ENCODE peak calls at places on chromosomes 1 and 21, in four cellular contexts. M is A549, H is K562, L is esophagus muscularis mucosa. G is an unnamed sample.

GRCh38 chr1:26723013-26723991 is 27.5 kb downstream of the ARID1A start:
- DNase-seq in M (peak), H (peak), L (peak), G (peak)

GRCh38 chr1:230800891-230801290 is 53.7 kb downstream of the CAPN9 start:
- DNase-seq in M (no peak), H (no peak), L (peak), G (no peak)

GRCh38 chr1:41773842-41774241 is 144.9 kb downstream of the HIVEP3 start:
- DNase-seq in M (no peak), H (no peak), L (no peak), G (no peak)

GRCh38 chr1:205162301-205162700 is 40.5 kb upstream of the RBBP5 start:
- DNase-seq in M (no peak), H (no peak), L (no peak), G (no peak)

GRCh38 chr1:92473781-92474495 is 12.8 kb downstream of the GFI1 start:
- DNase-seq in M (no peak), H (no peak), L (no peak), G (no peak)

GRCh38 chr1:26705788-26706237 is 10.0 kb downstream of the ARID1A start:
- DNase-seq in M (peak), H (no peak), L (no peak), G (no peak)

GRCh38 chr1:24695202-24695974 is 49.9 kb upstream of the CLIC4 start:
- DNase-seq in M (no peak), H (no peak), L (no peak), G (no peak)

GRCh38 chr1:246005067-246005466 is 502.0 kb downstream of the SMYD3 start:
- DNase-seq in M (no peak), H (no peak), L (no peak), G (no peak)

GRCh38 chr1:2212542-2213491 is 15.3 kb upstream of the SKI start:
- DNase-seq in M (peak), H (peak), L (peak), G (peak)

GRCh38 chr1:92701147-92701546 is 83.8 kb downstream of the EVI5 start:
- DNase-seq in M (no peak), H (no peak), L (no peak), G (no peak)

GRCh38 chr1:15110867-15111230 is 42.7 kb upstream of the TMEM51 start:
- DNase-seq in M (no peak), H (peak), L (no peak), G (no peak)

GRCh38 chr1:229027622-229028182 is 243.2 kb upstream of the RAB4A start:
- DNase-seq in M (no peak), H (no peak), L (no peak), G (peak)

DNA sequence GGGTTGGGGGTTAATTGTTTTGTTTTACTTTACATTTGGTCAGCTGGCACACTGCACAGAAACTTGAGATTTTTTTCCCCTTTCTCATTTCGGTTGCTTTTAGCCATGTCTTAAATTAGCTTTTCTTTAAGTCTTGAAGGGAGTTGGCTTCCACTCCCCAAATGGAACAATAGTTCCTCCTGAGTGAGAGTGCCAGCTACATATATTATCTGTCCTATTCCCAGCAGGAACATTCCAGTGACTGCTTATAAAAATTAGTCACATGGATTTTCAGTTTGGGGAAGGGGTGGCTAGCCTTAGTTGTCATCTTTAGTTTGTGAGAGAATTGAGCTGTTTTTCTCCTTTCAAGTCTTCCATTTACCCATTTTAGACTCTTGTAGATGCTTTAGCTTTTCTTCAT is 510.2 kb upstream of the CXADR start:
- DNase-seq in M (no peak), H (no peak), L (no peak), G (no peak)
- TF ChIP-seq EP300 in M (no peak), H (no peak), L (no peak), G (no peak)

GRCh38 chr1:227943354-227943753 is 4.4 kb downstream of the WNT9A start:
- DNase-seq in M (no peak), H (no peak), L (no peak), G (peak)

GRCh38 chr1:227942716-227943261 is 4.9 kb downstream of the WNT9A start:
- DNase-seq in M (no peak), H (no peak), L (no peak), G (peak)

GRCh38 chr1:227945891-227946623 is 1.7 kb downstream of the WNT9A start:
- DNase-seq in M (peak), H (peak), L (no peak), G (peak)

GRCh38 chr1:227944931-227945890 is 2.5 kb downstream of the WNT9A start:
- DNase-seq in M (no peak), H (no peak), L (no peak), G (peak)

DNA sequence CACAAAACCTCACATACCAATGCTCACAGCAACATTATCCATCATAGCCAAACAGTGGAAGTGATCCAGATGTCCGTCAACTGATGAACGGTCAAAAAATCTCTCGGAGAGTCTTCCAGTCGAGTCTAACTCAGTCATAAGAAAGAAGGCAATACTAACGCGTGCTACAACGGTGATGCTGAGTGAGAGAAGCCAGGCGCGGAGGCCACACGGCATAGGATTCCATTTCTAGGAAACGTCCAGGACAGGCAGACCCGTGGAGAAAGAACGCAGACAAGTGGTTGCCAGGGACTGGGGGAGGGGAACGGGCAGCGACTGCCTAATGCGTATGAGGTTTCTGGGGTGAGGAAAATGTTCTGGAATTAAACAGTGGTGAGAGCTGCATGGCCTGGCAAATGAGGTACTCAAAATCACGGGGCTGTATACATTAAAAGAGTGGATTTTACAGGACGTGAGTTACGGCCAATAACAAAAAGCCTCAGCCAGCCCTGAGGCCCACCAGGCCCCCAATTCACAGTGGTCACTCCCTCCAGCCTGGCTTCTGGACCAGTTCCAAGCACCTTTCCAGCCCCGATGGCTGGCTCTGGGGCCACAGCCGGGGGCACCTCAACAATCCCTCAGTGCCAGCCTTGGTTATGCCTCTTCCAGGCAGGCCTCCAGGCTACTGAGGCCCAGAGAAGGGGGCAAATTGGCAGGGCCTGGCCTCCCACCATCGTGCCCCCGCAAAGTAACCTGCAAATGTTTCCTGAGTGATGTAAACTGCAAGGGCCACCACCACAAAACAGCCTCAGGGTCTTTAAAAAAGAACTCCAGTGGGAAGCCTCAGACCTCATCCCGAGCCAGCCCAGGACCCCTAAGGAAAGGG is 3.4 kb downstream of the WNT9A start:
- DNase-seq in M (no peak), H (no peak), L (no peak), G (peak)
- TF ChIP-seq EP300 in M (no peak), H (no peak), L (peak), G (peak)

GRCh38 chr1:226479432-226479831 is 69.1 kb upstream of the STUM start:
- DNase-seq in M (no peak), H (no peak), L (no peak), G (no peak)
- TF ChIP-seq EP300 in M (no peak), H (no peak), L (no peak), G (no peak)

GRCh38 chr1:94422115-94422820 is 4.1 kb downstream of the ABCD3 start:
- DNase-seq in M (no peak), H (no peak), L (no peak), G (no peak)

GRCh38 chr1:94417702-94417961 is 557 bp upstream of the ABCD3 start:
- DNase-seq in M (no peak), H (no peak), L (no peak), G (no peak)

GRCh38 chr1:94418664-94419655 is 771 bp downstream of the ABCD3 start:
- DNase-seq in M (peak), H (no peak), L (no peak), G (peak)

GRCh38 chr1:94416901-94417701 is 1.1 kb upstream of the ABCD3 start:
- DNase-seq in M (peak), H (no peak), L (no peak), G (peak)

DNA sequence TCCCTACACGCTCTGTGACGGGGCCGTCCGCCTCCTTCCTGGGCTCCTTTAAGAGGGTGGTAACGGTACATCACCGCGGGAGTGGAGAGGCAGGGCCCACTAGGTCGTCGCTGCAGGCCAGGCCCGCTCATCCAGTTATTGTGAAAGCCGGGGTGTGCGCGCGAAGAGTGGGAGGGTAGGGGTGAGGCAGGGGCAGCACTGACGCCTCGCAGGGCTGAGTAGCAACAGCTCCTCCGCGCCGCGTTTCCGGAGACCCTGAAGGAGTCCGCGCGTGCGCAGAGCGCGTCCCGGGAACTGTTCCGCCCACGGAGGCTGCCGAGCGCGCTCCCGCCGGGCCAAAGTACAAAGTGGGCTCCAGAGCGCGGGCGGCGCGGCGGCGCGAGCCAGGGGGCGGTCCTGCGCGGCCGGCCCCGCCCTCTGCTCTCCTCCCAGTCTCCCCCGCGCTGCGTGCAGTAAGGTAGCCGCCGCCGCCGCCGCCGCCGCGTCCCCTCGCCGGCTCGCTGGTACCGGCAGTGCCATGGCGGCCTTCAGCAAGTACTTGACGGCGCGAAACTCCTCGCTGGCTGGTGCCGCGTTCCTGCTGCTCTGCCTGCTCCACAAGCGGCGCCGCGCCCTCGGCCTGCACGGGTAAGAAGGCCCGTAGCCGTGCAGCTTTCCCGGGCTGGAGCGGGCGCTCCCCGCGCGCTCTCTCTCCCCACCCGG is at the start of gene ABCD3:
- DNase-seq in M (peak), H (peak), L (peak), G (peak)
- TF ChIP-seq EP300 in M (no peak), H (no peak), L (no peak), G (no peak)

DNA sequence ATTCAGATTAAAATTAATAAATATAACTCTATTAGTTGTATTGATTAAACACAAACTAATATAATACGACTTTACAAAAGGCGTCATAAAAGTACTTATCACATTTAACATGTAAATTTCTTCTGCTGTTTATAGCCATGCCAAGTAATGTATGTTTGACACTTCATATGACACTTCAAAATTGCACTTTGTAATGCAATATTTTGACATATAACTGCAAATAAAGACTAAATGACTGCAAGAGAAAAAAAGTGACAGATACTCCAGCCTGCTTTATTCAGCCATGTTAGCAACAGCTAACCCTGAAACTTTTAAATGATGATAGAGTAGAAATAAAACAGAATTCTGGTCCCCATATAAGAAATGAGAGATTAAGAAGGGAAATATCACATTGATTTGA is 1238.0 kb downstream of the MRPL39 start:
- DNase-seq in M (no peak), H (no peak), L (no peak), G (no peak)
- TF ChIP-seq EP300 in M (no peak), H (no peak), L (no peak), G (no peak)

DNA sequence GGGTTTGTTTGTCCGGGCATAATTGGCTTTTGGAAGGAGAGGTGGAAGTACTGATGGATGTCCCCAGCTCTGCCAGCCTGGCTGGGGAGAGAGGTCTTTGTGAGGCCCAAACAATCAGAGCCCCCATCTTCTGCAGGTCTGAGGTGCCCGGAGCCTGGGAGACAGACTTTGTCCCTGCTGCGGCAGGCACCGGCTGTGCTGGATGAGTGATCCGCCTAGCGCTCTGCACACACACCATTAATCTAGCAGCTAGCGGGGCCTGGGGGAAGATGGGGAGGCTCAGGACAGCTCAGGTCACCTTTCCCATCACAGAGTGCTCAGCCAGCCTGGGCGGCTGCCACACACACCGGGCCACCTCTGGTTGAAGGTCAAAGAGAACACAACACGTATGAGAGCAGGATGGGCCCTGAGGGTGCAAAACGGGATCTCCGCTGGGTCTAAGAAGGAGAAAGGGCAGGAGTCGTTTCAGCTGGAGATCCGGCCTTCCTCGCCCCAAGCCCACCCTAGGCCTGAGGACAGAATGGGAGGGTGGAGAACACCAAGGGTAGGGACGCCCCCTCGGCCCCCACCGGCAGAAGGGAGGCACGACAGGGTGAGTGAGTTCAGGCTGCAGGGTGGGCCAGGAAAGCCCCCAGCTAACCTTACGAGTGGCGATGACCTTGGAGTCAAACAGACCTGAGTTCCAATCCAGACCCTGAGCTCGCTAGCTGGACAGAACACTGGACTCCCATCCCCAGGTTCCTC is 341.8 kb downstream of the NPHP4 start:
- DNase-seq in M (no peak), H (no peak), L (no peak), G (no peak)
- TF ChIP-seq EP300 in M (no peak), H (no peak), L (no peak), G (no peak)

GRCh38 chr1:68384872-68385390 is 64.8 kb downstream of the RPE65 start:
- DNase-seq in M (no peak), H (no peak), L (no peak), G (no peak)
- TF ChIP-seq EP300 in M (no peak), H (no peak), L (no peak), G (no peak)

DNA sequence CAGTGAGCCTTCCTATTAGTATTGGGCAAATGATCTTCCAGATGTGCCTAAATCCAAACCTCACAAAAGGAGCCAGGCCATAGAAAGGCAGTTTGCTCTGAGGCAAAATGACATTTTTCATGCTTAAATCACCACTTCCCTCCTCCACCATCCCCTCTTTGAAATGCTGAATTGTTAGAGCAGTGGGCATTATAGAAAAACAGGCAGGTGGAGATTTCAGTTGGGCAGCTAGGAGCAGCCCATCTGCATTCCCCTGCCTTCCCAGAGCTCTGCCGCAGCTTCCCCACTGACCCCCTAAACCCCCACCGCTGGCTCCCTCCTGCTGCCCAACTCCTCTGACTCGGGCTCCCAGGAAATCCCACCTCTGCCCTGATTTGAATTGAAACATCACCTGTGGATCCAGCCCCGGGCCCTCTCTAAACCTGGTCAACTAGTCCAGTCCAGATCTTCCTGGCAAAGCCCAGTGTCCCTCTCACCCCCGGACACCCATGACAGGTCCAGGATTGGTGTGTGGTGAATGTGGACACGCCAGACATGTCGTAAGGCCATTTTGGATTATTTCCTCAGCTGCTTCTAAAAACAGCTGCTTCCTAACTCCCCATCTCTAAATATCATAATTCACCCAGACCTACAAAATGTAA is 190.4 kb downstream of the SEC16B start:
- DNase-seq in M (no peak), H (no peak), L (no peak), G (no peak)
- TF ChIP-seq EP300 in M (no peak), H (no peak), L (no peak), G (no peak)

G was measured in sigmoid colon.